ENCODE peak calls at places on chromosome 1, in four cellular contexts. X, U, I and D are unnamed samples. For H3K9me3, the result is how much of the 10 kb centered on the place peaks cover.

GRCh38 chr1:67983867-67984266 is 66.6 kb downstream of the DIRAS3 start:
- DNase-seq in X (no peak), I (no peak), U (no peak), D (no peak)

GRCh38 chr1:53336146-53336545 is 8.3 kb upstream of the LRP8 start:
- DNase-seq in I (peak), X (no peak), U (no peak), D (no peak)

GRCh38 chr1:182608850-182609610 is 4.8 kb upstream of the RGS16 start:
- DNase-seq in U (peak), I (no peak), X (no peak), D (no peak)

GRCh38 chr1:201420608-201421002 is 925 bp downstream of the TNNI1 start:
- DNase-seq in U (no peak), X (no peak), I (no peak), D (no peak)

GRCh38 chr1:11944358-11944981 is 10.0 kb downstream of the PLOD1 start:
- DNase-seq in I (no peak), U (no peak), X (no peak), D (no peak)

GRCh38 chr1:160748182-160748876 is 9.3 kb downstream of the SLAMF7 start:
- DNase-seq in I (no peak), U (peak), X (no peak), D (no peak)

GRCh38 chr1:906532-907420 is 16.9 kb upstream of the SAMD11 start:
- DNase-seq in X (peak), I (peak), U (peak), D (no peak)

GRCh38 chr1:38266197-38266520 is 219.6 kb upstream of the POU3F1 start:
- DNase-seq in X (no peak), U (no peak), I (no peak), D (no peak)

GRCh38 chr1:225853441-225853840 is 28.7 kb downstream of the TMEM63A start:
- DNase-seq in I (no peak), X (no peak), U (no peak), D (no peak)

GRCh38 chr1:94325379-94326302 is 88.3 kb upstream of the ARHGAP29 start:
- DNase-seq in U (peak), X (no peak), I (no peak), D (peak)

GRCh38 chr1:213720032-213720431 is 267.7 kb upstream of the PROX1 start:
- DNase-seq in X (no peak), U (no peak), I (no peak), D (no peak)

DNA sequence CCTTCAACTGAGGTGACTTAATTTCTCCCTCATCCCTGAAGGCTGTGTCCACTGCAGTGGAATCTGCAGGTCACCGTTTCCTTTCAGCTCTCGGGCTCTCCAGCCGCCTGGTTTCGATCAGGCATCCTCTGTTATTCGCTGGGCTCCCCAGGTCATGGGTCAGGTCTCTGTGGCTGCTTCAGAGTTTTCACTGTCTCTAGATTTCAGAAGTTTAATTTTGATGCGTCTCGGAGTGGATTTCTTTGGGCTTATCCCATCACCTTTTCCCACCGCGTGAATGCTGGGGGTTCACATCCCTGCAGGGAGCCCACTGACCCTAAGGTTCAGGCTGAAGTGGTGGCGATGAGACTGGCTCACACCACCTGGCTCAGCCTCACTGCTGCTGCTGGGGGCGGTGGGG is 3.3 kb downstream of the ACTRT2 start:
- DNase-seq in X (no peak), I (no peak), U (no peak), D (no peak)
- H3K9me3 ChIP-seq in X (under half), I (under half), U (under half), D (under half)

DNA sequence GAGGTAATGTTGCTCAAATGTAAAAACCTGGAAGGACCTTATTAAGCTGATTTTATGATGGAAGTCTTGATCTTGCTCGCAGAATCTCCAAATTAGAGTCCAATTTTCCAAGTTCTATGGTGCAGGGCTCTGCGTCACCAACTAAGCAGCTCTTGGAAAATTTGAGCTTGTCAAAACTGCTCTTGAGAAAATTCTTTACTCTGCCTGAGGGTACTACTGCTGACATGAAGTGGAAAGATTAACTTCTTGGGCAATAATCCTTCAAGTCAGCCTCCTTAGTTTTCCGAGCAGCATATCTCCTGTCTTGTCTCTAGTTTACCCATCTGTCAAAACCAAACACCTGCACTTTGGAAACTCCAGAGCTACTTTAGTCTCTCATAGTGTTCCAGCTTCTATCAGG is 293.7 kb downstream of the KCTD3 start:
- DNase-seq in U (no peak), X (no peak), I (no peak), D (no peak)
- H3K9me3 ChIP-seq in U (under half), X (under half), I (under half), D (under half)

GRCh38 chr1:159430985-159431384 is 1.0 kb upstream of the OR10J4 start:
- DNase-seq in X (no peak), U (no peak), I (no peak), D (no peak)
- H3K9me3 ChIP-seq in X (under half), U (under half), I (under half), D (under half)

GRCh38 chr1:63324779-63325119 is 2.4 kb downstream of the FOXD3 start:
- DNase-seq in X (no peak), I (no peak), U (no peak), D (no peak)
- H3K9me3 ChIP-seq in X (under half), I (under half), U (under half), D (under half)

GRCh38 chr1:151803164-151803563 is 2.1 kb downstream of the LINGO4 start:
- DNase-seq in I (no peak), U (no peak), X (no peak), D (no peak)
- H3K9me3 ChIP-seq in I (under half), U (under half), X (under half), D (under half)

GRCh38 chr1:2918441-2918840 is 102.8 kb upstream of the ACTRT2 start:
- DNase-seq in X (no peak), I (no peak), U (no peak), D (no peak)
- H3K9me3 ChIP-seq in X (under half), I (under half), U (under half), D (under half)